ENCODE peak calls at places on chromosome 10, in nine cellular contexts. I is neural progenitor cell, Z is small intestine, J is astrocyte, P is HCT116, E is breast epithelium, Q is heart left ventricle, M is PC-3, W is uterus. C is an unnamed sample.

GRCh38 chr10:130715686-130716670 is 579.8 kb downstream of the GLRX3 start:
- DNase-seq in I (no peak), Z (no peak), J (no peak), P (no peak), E (no peak), Q (no peak), M (no peak), W (no peak), C (no peak)

GRCh38 chr10:123134058-123134914 is 1.5 kb upstream of the HMX3 start:
- DNase-seq in I (peak; percentile 58), Z (no peak), J (no peak), P (no peak), E (no peak), Q (no peak), M (no peak), W (no peak), C (no peak)

GRCh38 chr10:59148701-59149100 is 27.7 kb upstream of the PHYHIPL start:
- DNase-seq in I (no peak), Z (peak; percentile 94), J (no peak), P (no peak), E (no peak), Q (no peak), M (no peak), W (no peak), C (no peak)

GRCh38 chr10:43188702-43189101 is 50.5 kb downstream of the CSGALNACT2 start:
- DNase-seq in I (no peak), Z (no peak), J (no peak), P (no peak), E (no peak), Q (no peak), M (no peak), W (no peak), C (no peak)

GRCh38 chr10:4770766-4771553 is 55.0 kb upstream of the AKR1E2 start:
- DNase-seq in I (no peak), Z (peak; percentile 44), J (peak; percentile 96), P (peak; percentile 81), E (no peak), Q (no peak), M (peak; percentile 83), W (no peak), C (peak; percentile 94)

GRCh38 chr10:30176182-30176581 is 116.8 kb upstream of the JCAD start:
- DNase-seq in I (no peak), Z (no peak), J (peak; percentile 85), P (no peak), E (no peak), Q (no peak), M (no peak), W (no peak), C (no peak)

GRCh38 chr10:16441106-16441850 is 4.5 kb downstream of the PTER start:
- DNase-seq in I (no peak), Z (peak; percentile 53), J (peak; percentile 14), P (no peak), E (no peak), Q (no peak), M (peak; percentile 8), W (no peak), C (peak; percentile 41)

GRCh38 chr10:129768437-129769355 is 195.4 kb downstream of the EBF3 start:
- DNase-seq in I (peak; percentile 72), Z (no peak), J (no peak), P (no peak), E (no peak), Q (no peak), M (no peak), W (no peak), C (no peak)

GRCh38 chr10:95496951-95497350 is 64.2 kb downstream of the SORBS1 start:
- DNase-seq in I (no peak), Z (no peak), J (no peak), P (no peak), E (no peak), Q (no peak), M (no peak), W (no peak), C (no peak)

GRCh38 chr10:95500097-95500496 is 61.1 kb downstream of the SORBS1 start:
- DNase-seq in I (no peak), Z (no peak), J (no peak), P (no peak), E (no peak), Q (no peak), M (no peak), W (no peak), C (no peak)

GRCh38 chr10:95500649-95501048 is 60.5 kb downstream of the SORBS1 start:
- DNase-seq in I (no peak), Z (no peak), J (no peak), P (no peak), E (no peak), Q (no peak), M (no peak), W (no peak), C (no peak)

GRCh38 chr10:95501203-95502094 is 59.7 kb downstream of the SORBS1 start:
- DNase-seq in I (no peak), Z (no peak), J (no peak), P (no peak), E (no peak), Q (no peak), M (no peak), W (no peak), C (no peak)

DNA sequence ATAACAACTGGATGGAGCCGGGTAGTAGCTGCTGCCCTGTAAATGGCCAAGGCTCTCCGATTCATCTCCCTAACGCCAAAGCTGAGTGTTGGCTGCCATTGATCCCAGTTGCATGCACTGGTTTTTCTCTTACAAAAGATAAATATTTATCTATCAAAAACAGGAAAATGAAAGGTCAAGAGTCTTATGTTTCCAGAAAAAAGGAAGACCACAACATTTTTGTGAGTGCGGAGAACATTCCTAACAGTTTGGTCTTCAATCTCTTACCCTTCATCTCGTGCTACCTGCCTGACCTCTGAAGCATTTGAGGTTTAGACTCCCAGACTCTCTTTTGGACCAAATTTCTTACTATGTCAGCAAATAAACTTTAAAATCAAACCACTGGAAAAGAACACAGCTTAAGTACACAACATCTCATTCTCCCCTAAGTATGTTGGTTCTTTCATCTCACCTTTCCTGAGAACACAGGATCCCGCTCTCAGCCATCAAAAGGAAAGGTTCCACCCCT is 61.6 kb downstream of the SORBS1 start:
- DNase-seq in I (no peak), Z (no peak), J (peak; percentile 77), P (no peak), E (no peak), Q (no peak), M (no peak), W (no peak), C (no peak)
- H3K4me1 ChIP-seq in I (peaks cover 4% of the 10 kb centered on the region), Z (no peaks in the 10 kb centered on the region), J (no peaks in the 10 kb centered on the region), P (no peaks in the 10 kb centered on the region), E (no peaks in the 10 kb centered on the region), Q (peaks cover 65% of the 10 kb centered on the region), M (no peaks in the 10 kb centered on the region), W (peaks cover 4% of the 10 kb centered on the region), C (peaks cover 6% of the 10 kb centered on the region)

DNA sequence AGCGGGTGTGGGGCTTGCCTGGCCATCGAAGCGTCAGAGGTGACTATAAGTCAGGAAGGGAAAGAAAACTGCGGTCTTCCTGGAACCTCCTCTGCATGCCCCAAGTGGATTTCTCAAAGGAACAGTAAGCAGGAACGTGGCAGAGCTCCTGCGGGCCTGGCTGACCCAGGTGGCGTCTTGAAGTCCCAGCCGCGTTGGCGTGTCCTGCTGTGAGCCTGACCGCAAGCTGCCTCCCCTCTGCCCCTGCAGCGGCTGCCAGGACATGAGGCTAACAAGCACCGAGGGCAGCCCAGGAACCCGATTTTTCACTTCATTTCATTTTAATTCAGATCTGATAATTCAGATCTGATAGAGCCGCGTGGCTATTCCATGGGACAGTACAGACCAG is 55.4 kb downstream of the NKX6-2 start:
- DNase-seq in I (no peak), Z (no peak), J (no peak), P (no peak), E (no peak), Q (no peak), M (no peak), W (no peak), C (no peak)
- H3K4me1 ChIP-seq in I (no peaks in the 10 kb centered on the region), Z (no peaks in the 10 kb centered on the region), J (no peaks in the 10 kb centered on the region), P (no peaks in the 10 kb centered on the region), E (no peaks in the 10 kb centered on the region), Q (no peaks in the 10 kb centered on the region), M (no peaks in the 10 kb centered on the region), W (no peaks in the 10 kb centered on the region), C (no peaks in the 10 kb centered on the region)

GRCh38 chr10:88385601-88386203 is 197.4 kb downstream of the RNLS start:
- DNase-seq in I (no peak), Z (peak; percentile 98), J (no peak), P (peak; percentile 75), E (peak; percentile 52), Q (no peak), M (no peak), W (peak; percentile 19), C (peak; percentile 87)
- H3K4me1 ChIP-seq in I (peaks cover 5% of the 10 kb centered on the region), Z (peaks cover 8% of the 10 kb centered on the region), J (peaks cover 16% of the 10 kb centered on the region), P (peaks cover 30% of the 10 kb centered on the region), E (peaks cover 7% of the 10 kb centered on the region), Q (peaks cover 50% of the 10 kb centered on the region), M (no peaks in the 10 kb centered on the region), W (peaks cover 11% of the 10 kb centered on the region), C (peaks cover 19% of the 10 kb centered on the region)

DNA sequence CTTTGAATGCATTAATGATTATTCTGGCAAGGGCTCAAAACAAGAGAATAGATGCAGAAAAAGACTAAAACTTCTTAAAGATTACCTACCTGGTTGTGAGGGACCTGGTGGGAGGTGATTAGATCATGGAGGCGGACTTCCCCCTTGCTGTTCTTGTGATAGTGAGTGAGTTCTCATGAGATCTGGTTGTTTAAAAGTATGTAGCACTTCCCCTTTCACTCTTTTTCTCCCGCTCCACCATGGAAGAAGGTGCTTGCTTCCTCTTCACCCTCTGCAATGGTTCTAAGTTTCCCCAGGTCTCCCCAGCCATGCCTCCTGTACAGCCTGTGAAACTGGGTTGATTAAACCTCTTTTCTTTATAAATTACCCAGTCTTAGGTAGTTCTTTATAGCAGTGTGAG is 226.6 kb downstream of the ARHGAP12 start:
- DNase-seq in I (no peak), Z (no peak), J (no peak), P (no peak), E (no peak), Q (no peak), M (no peak), W (no peak), C (no peak)
- H3K4me1 ChIP-seq in I (peaks cover 25% of the 10 kb centered on the region), Z (no peaks in the 10 kb centered on the region), J (peaks cover 34% of the 10 kb centered on the region), P (no peaks in the 10 kb centered on the region), E (peaks cover 7% of the 10 kb centered on the region), Q (peaks cover 79% of the 10 kb centered on the region), M (no peaks in the 10 kb centered on the region), W (peaks cover 16% of the 10 kb centered on the region), C (no peaks in the 10 kb centered on the region)

DNA sequence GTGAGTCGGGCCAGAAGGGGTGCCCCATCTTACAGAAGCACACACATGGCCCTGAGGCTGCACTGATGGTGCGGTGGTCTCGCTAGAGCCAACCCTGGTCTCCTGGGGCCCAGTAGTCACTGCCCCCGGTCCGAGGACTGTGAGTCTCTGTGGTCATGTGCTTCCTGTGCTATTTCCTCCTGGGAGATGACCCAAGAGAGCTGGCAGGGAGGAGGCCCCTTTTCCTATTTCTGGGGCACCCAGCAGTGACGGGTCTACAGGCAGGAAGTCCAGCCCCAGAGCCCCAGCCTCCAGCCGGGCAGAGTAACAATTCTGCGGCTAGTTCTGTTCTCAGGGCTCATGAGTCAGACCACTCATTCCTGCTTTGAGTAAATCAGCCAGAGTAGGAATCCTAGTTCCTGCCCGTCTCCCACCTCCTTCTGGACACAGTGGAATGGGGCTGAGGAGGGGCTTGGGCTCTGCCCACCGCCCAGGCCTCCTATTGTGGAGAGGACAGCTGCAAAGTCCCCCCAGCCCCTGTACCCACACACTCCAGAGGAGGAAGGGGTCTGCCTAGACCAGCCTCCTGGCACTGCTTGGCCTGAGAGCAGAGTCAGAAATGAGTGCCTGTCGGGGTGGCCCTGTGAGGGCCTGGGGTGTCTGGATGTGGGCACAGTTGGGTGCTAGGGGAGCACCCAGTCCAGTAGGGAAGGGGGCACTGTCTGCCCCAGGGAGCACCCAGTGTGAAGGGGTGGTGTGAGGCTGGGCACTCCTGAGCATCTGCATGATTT is 80.5 kb upstream of the PPIF start:
- DNase-seq in I (no peak), Z (no peak), J (peak; percentile 91), P (no peak), E (no peak), Q (peak; percentile 91), M (peak; percentile 88), W (peak; percentile 67), C (peak; percentile 42)
- H3K4me1 ChIP-seq in I (no peaks in the 10 kb centered on the region), Z (no peaks in the 10 kb centered on the region), J (peaks cover 41% of the 10 kb centered on the region), P (peaks cover 23% of the 10 kb centered on the region), E (peaks cover 9% of the 10 kb centered on the region), Q (peaks cover 94% of the 10 kb centered on the region), M (peaks cover 56% of the 10 kb centered on the region), W (no peaks in the 10 kb centered on the region), C (peaks cover 34% of the 10 kb centered on the region)